ENCODE peak calls at places on chromosomes 12 and 14, in four cellular contexts. K is body of pancreas, J is right lobe of liver, M is IMR-90. S is an unnamed sample.

GRCh38 chr14:92644601-92645515 is 103.6 kb downstream of the LGMN start:
- ATAC-seq in M (no peak), J (no peak), K (no peak), S (no peak)

GRCh38 chr14:70962935-70963334 is 55.7 kb downstream of the PCNX1 start:
- ATAC-seq in J (no peak), K (no peak), M (no peak), S (no peak)

GRCh38 chr14:69317392-69317755 is 57.4 kb downstream of the GALNT16 start:
- ATAC-seq in K (no peak), J (no peak), M (peak; percentile 70), S (no peak)

GRCh38 chr12:26100966-26101744 is 23.7 kb downstream of the BHLHE41 start:
- ATAC-seq in M (no peak), K (peak; percentile 89), J (peak; percentile 23), S (no peak)

GRCh38 chr12:106085213-106085612 is 53.5 kb downstream of the NUAK1 start:
- ATAC-seq in K (no peak), J (no peak), M (no peak), S (no peak)

GRCh38 chr12:10672231-10672868 is 1.5 kb downstream of the STYK1 start:
- ATAC-seq in K (no peak), M (no peak), J (no peak), S (no peak)

GRCh38 chr14:103103461-103104388 is 9.2 kb downstream of the EXOC3L4 start:
- ATAC-seq in M (peak; percentile 64), J (peak; percentile 66), K (peak; percentile 27), S (peak; percentile 46)

GRCh38 chr12:118682656-118683055 is 298.7 kb upstream of the SRRM4 start:
- ATAC-seq in K (no peak), M (no peak), J (no peak), S (no peak)

GRCh38 chr14:100621806-100622205 is 34.6 kb upstream of the BEGAIN start:
- ATAC-seq in J (no peak), M (no peak), K (no peak), S (no peak)

GRCh38 chr12:29672580-29672979 is 111.2 kb downstream of the TMTC1 start:
- ATAC-seq in M (no peak), K (no peak), J (no peak), S (no peak)

GRCh38 chr14:52481864-52482263 is 70.4 kb downstream of the TXNDC16 start:
- ATAC-seq in J (no peak), K (no peak), M (no peak), S (no peak)

GRCh38 chr14:72700338-72701231 is 193.3 kb downstream of the DPF3 start:
- ATAC-seq in J (no peak), M (no peak), K (no peak), S (no peak)

GRCh38 chr12:115114140-115114539 is 430.2 kb upstream of the TBX3 start:
- ATAC-seq in K (no peak), J (no peak), M (no peak), S (no peak)

GRCh38 chr14:35353409-35354172 is 51.0 kb downstream of the NFKBIA start:
- ATAC-seq in J (peak; percentile 75), K (no peak), M (no peak), S (no peak)

GRCh38 chr12:53255993-53256392 is 12.1 kb upstream of the ESPL1 start:
- ATAC-seq in M (no peak), J (no peak), K (no peak), S (no peak)

GRCh38 chr12:89477633-89478279 is 46.8 kb downstream of the GALNT4 start:
- ATAC-seq in K (no peak), J (no peak), M (no peak), S (no peak)

GRCh38 chr12:5507536-5507935 is 75.6 kb downstream of the NTF3 start:
- ATAC-seq in M (no peak), K (no peak), J (peak; percentile 9), S (no peak)

GRCh38 chr14:57388072-57388471 is 2.3 kb upstream of the NAA30 start:
- ATAC-seq in J (no peak), K (no peak), M (no peak), S (no peak)

GRCh38 chr14:34682787-34683321 is 31.5 kb downstream of the CFL2 start:
- ATAC-seq in J (no peak), M (no peak), K (no peak), S (no peak)

GRCh38 chr14:20750194-20750593 is 4.5 kb downstream of the EDDM3A start:
- ATAC-seq in K (no peak), M (no peak), J (no peak), S (no peak)

GRCh38 chr12:26340649-26341048 is 145.3 kb downstream of the SSPN start:
- ATAC-seq in K (no peak), J (peak; percentile 75), M (no peak), S (peak; percentile 70)

GRCh38 chr12:108564724-108565123 is 2.3 kb downstream of the ISCU start:
- ATAC-seq in K (no peak), M (no peak), J (no peak), S (no peak)

GRCh38 chr12:108566452-108566851 is 4.1 kb downstream of the ISCU start:
- ATAC-seq in K (no peak), M (no peak), J (no peak), S (no peak)

GRCh38 chr12:108567388-108567787 is 5.0 kb downstream of the ISCU start:
- ATAC-seq in M (no peak), K (no peak), J (no peak), S (no peak)

GRCh38 chr12:108567974-108568652 is 5.7 kb downstream of the ISCU start:
- ATAC-seq in K (no peak), J (no peak), M (no peak), S (no peak)

GRCh38 chr12:108565976-108566375 is 3.6 kb downstream of the ISCU start:
- ATAC-seq in K (no peak), M (no peak), J (peak; percentile 47), S (no peak)
- TF ChIP-seq POLR2A in K (no peak), M (no peak), J (peak; percentile 32), S (no peak)

GRCh38 chr12:6925239-6925542 is 2.6 kb upstream of the ATN1 start:
- ATAC-seq in J (no peak), K (no peak), M (no peak), S (peak; percentile 0)
- H3K4me3 ChIP-seq in J (no peak overlapping the region), K (no peak overlapping the region), M (no peak overlapping the region), S (peak overlapping the region; percentile 97)

GRCh38 chr14:56333361-56334279 is 215.4 kb downstream of the PELI2 start:
- ATAC-seq in K (peak; percentile 62), J (peak; percentile 92), M (peak; percentile 95), S (peak; percentile 71)
- TF ChIP-seq POLR2A in K (no peak), J (no peak), M (no peak), S (no peak)

GRCh38 chr14:94769413-94770250 is at the start of gene GSC:
- ATAC-seq in K (peak; percentile 85), M (peak; percentile 68), J (peak; percentile 58), S (peak; percentile 72)
- H3K4me3 ChIP-seq in K (peak within 1 kb of the TSS; percentile 30), M (peak within 1 kb of the TSS; percentile 19), J (peak within 1 kb of the TSS; percentile 47), S (peak within 1 kb of the TSS; percentile 59)

GRCh38 chr12:11795910-11796459 is 146.5 kb downstream of the ETV6 start:
- ATAC-seq in M (peak; percentile 31), J (no peak), K (peak; percentile 46), S (no peak)
- TF ChIP-seq POLR2A in M (no peak), J (no peak), K (no peak), S (no peak)

DNA sequence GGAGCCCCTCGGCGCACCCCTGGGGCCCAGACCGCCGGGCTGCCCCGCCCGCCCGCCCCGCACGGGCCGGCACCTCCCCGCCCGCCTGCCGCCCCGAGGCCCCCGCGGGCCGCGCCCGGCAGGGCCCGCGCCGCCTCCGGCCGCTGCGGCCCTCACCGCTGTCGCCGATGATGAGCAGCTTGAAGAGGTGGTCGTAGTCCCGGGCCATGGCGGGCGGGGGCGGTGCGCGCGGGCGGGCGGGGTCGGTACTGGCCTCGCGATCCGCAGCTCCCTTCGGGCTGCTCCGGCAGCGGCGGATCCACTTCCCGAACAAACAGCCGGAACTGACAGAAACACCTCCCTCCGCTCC is at the start of gene RAB35:
- ATAC-seq in K (no peak), J (no peak), M (no peak), S (peak; percentile 54)
- H3K4me3 ChIP-seq in K (peak within 1 kb of the TSS; percentile 62), J (peak within 1 kb of the TSS; percentile 91), M (peak within 1 kb of the TSS; percentile 95), S (peak within 1 kb of the TSS; percentile 71)

GRCh38 chr12:56636675-56637540 is 6.8 kb upstream of the BAZ2A start:
- ATAC-seq in K (peak; percentile 81), M (peak; percentile 81), J (peak; percentile 87), S (peak; percentile 92)

GRCh38 chr12:56637621-56638020 is 7.5 kb upstream of the BAZ2A start:
- ATAC-seq in K (no peak), M (no peak), J (no peak), S (no peak)

GRCh38 chr12:56635539-56636117 is 5.5 kb upstream of the BAZ2A start:
- ATAC-seq in K (no peak), J (no peak), M (no peak), S (no peak)

GRCh38 chr12:56634837-56635538 is 4.9 kb upstream of the BAZ2A start:
- ATAC-seq in J (peak; percentile 53), K (peak; percentile 43), M (peak; percentile 30), S (peak; percentile 34)

GRCh38 chr12:56636118-56636674 is 6.1 kb upstream of the BAZ2A start:
- ATAC-seq in J (peak; percentile 84), K (peak; percentile 80), M (peak; percentile 73), S (peak; percentile 83)
- TF ChIP-seq POLR2A in J (no peak), K (peak; percentile 77), M (peak; percentile 22), S (peak; percentile 43)

DNA sequence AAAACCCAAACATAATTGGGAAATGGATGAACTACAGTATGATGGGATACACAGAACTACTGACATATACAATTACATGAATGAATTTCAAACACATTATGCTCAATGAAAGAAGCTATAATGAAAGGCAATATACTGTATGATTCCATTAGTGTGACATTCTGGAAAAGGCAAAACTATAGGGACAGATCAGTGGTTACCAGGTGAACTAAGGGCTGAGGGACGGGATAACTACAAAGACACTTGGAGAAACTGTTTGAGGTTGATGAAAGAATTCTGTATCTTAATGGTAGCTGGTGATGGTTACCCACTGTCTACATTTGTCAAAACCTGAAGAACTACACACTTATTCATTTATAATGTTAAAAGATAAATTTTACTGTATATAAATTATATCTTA is 7.7 kb downstream of the ZFC3H1 start:
- ATAC-seq in K (no peak), J (no peak), M (no peak), S (no peak)
- H3K4me3 ChIP-seq in K (no peak overlapping the region), J (no peak overlapping the region), M (no peak overlapping the region), S (no peak overlapping the region)

GRCh38 chr14:101761032-101761880 is at the start of gene PPP2R5C:
- ATAC-seq in K (peak; percentile 80), J (peak; percentile 82), M (peak; percentile 78), S (peak; percentile 88)
- TF ChIP-seq POLR2A in K (peak; percentile 89), J (peak; percentile 82), M (peak; percentile 32), S (peak; percentile 19)

S was measured in gastroesophageal sphincter.